ENCODE peak calls at places on chromosomes 3 and 15, in four cellular contexts. K is HCT116, Y is esophagus squamous epithelium, B is ovary. I is an unnamed sample.

GRCh38 chr15:74528876-74529275 is 12.1 kb upstream of the ARID3B start:
- DNase-seq in K (no peak), Y (no peak), B (no peak), I (no peak)

GRCh38 chr3:95797081-95797480 is 1017.3 kb upstream of the EPHA6 start:
- DNase-seq in K (no peak), Y (no peak), B (no peak), I (no peak)

GRCh38 chr3:133479895-133480669 is 80.2 kb downstream of the BFSP2 start:
- DNase-seq in K (peak; percentile 79), Y (no peak), B (no peak), I (no peak)

GRCh38 chr3:6679510-6679909 is 181.4 kb upstream of the GRM7 start:
- DNase-seq in K (no peak), Y (no peak), B (no peak), I (no peak)

GRCh38 chr15:62528505-62528904 is 363.4 kb upstream of the C2CD4B start:
- DNase-seq in K (no peak), Y (no peak), B (no peak), I (no peak)

GRCh38 chr3:195179782-195180489 is 91.0 kb downstream of the XXYLT1 start:
- DNase-seq in K (no peak), Y (no peak), B (peak; percentile 30), I (no peak)

GRCh38 chr3:119310052-119310451 is 15.9 kb downstream of the ARHGAP31 start:
- DNase-seq in K (no peak), Y (no peak), B (no peak), I (peak; percentile 96)

GRCh38 chr3:23489338-23490158 is 286.4 kb downstream of the UBE2E2 start:
- DNase-seq in K (no peak), Y (no peak), B (no peak), I (no peak)

GRCh38 chr3:47210863-47211405 is 47.0 kb upstream of the SETD2 start:
- DNase-seq in K (no peak), Y (no peak), B (no peak), I (no peak)

GRCh38 chr15:100665570-100665969 is 63.2 kb downstream of the ASB7 start:
- DNase-seq in K (no peak), Y (no peak), B (no peak), I (no peak)

GRCh38 chr3:76310661-76311060 is 525.3 kb upstream of the ZNF717 start:
- DNase-seq in K (no peak), Y (no peak), B (no peak), I (no peak)

GRCh38 chr3:17094551-17094950 is 209.8 kb downstream of the PLCL2 start:
- DNase-seq in K (no peak), Y (no peak), B (no peak), I (no peak)

GRCh38 chr3:54939591-54940300 is 11.9 kb upstream of the LRTM1 start:
- DNase-seq in K (no peak), Y (no peak), B (no peak), I (no peak)

GRCh38 chr3:69563968-69564367 is 175.3 kb upstream of the MITF start:
- DNase-seq in K (no peak), Y (no peak), B (no peak), I (no peak)

GRCh38 chr3:147267431-147267830 is 138.9 kb downstream of the ZIC4 start:
- DNase-seq in K (no peak), Y (no peak), B (no peak), I (no peak)

GRCh38 chr15:85832389-85832788 is 37.7 kb upstream of the KLHL25 start:
- DNase-seq in K (no peak), Y (no peak), B (no peak), I (no peak)

GRCh38 chr15:85837881-85838280 is 43.2 kb upstream of the KLHL25 start:
- DNase-seq in K (no peak), Y (no peak), B (no peak), I (no peak)

GRCh38 chr15:85831415-85832113 is 36.8 kb upstream of the KLHL25 start:
- DNase-seq in K (peak; percentile 37), Y (no peak), B (peak; percentile 77), I (no peak)

GRCh38 chr15:85837011-85837433 is 42.3 kb upstream of the KLHL25 start:
- DNase-seq in K (no peak), Y (no peak), B (no peak), I (no peak)

DNA sequence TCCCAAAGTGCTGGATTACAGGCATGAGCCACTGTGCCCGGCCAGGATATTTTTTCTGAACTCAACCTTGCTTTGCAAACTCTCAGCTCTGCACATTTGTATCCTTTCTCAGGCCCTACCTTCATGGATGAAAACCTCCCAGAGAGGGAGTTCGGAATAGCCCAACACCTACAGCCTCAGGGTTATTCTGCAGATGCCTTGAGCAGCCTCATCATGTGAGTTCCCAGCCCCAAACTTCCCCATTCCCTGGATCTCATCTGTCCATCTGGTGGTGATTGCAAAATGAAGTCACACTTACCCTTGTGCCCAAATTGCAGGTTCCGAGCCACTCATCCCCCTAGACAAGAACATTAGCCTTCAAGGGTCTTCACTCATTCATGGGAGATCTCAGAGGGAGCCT is 39.9 kb upstream of the KLHL25 start:
- DNase-seq in K (no peak), Y (no peak), B (no peak), I (no peak)
- H3K4me3 ChIP-seq in K (no peak overlapping the region), Y (no peak overlapping the region), B (no peak overlapping the region), I (no peak overlapping the region)

GRCh38 chr3:192408007-192408655 is 319.2 kb downstream of the FGF12 start:
- DNase-seq in K (no peak), Y (no peak), B (peak; percentile 19), I (no peak)

GRCh38 chr3:192409838-192410683 is 317.3 kb downstream of the FGF12 start:
- DNase-seq in K (no peak), Y (no peak), B (no peak), I (no peak)

GRCh38 chr3:192410684-192410960 is 316.7 kb downstream of the FGF12 start:
- DNase-seq in K (no peak), Y (no peak), B (no peak), I (no peak)

GRCh38 chr3:192408721-192409151 is 318.6 kb downstream of the FGF12 start:
- DNase-seq in K (no peak), Y (no peak), B (no peak), I (no peak)

GRCh38 chr3:192409203-192409837 is 318.0 kb downstream of the FGF12 start:
- DNase-seq in K (no peak), Y (no peak), B (peak; percentile 27), I (no peak)
- TF ChIP-seq CTCF in K (no peak), Y (no peak), B (no peak), I (no peak)

GRCh38 chr3:113211370-113212154 is at the start of gene BOC:
- DNase-seq in K (no peak), Y (no peak), B (peak; percentile 64), I (no peak)
- H3K27me3 ChIP-seq in K (no peaks in the 10 kb centered on the region), Y (no peaks in the 10 kb centered on the region), B (no peaks in the 10 kb centered on the region), I (peaks cover 5% of the 10 kb centered on the region)

GRCh38 chr3:8669019-8669418 is 24.4 kb upstream of the SSUH2 start:
- DNase-seq in K (no peak), Y (no peak), B (no peak), I (no peak)

GRCh38 chr3:8667429-8668091 is 23.0 kb upstream of the SSUH2 start:
- DNase-seq in K (no peak), Y (no peak), B (no peak), I (no peak)

GRCh38 chr3:8668216-8668615 is 23.6 kb upstream of the SSUH2 start:
- DNase-seq in K (no peak), Y (no peak), B (no peak), I (no peak)

GRCh38 chr3:8673083-8673737 is 28.6 kb upstream of the SSUH2 start:
- DNase-seq in K (no peak), Y (no peak), B (no peak), I (no peak)
- H3K4me3 ChIP-seq in K (no peak overlapping the region), Y (no peak overlapping the region), B (no peak overlapping the region), I (no peak overlapping the region)

DNA sequence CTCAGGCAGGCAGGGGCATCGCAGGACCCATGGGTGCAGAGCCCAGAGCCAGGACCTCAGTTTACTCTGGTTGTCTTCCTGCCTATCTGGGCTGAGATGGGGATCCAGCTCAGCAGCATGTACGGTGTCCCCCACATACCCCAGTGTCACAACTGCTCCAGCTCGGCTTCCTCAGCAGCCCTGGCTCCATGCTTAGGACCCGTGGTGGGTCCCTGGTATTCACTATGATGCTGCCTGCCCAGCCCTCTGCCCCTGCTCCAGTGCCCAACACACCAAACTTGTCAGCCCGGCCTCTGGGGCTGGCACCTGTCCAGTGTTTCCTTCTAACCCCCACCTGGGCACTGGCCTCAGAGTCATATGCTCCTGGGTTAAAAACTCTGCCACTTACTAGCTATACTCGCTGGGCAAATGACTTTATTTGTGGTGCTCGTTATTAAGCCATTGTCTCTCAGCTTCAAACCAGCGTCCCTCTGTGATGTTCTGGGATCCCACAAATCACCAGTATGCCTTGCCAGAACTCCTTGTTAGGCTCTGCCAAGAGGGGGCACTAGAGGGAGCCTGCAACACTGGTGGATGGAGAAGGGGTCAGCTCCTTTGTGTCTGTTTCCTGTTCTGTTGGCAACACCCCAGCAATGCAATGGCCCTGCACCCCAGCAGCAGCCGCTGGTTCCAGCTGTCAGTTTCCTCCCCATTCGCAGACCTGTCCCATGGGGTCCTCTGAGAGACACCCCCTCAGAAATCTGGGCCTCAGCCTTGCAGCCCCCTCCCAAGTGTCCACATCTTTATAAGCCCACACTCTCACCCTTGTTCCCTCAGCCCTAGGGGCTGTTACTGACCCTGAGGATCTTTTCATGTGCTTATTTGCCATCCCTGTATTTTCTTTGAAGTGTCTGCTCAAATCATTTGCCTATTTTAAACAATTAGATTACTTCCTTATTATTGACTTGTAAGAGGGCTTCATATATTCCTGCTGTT is 24.1 kb upstream of the MRPS22 start:
- DNase-seq in K (no peak), Y (no peak), B (no peak), I (no peak)
- TF ChIP-seq CTCF in K (peak; percentile 82), Y (no peak), B (no peak), I (peak; percentile 33)

DNA sequence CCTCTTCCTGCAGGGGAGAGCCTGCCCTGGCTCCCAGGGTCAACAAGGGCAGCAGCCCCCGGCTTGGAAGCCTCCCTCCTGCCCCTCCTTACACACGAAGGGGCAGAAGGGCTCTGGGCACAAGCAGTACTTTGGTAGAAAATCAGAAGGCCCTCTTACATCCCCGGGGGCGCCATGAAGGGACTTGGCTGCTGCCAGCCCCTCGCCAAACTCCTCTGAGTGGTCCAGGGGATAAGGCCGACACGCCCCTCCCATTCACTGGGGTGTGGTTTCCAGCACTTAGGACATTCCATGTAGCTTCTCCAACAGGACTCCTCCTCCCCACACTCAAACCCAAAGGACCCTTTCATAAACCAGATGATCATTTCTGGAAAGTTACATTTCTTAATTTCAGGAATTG is 1.2 kb upstream of the ST8SIA2 start:
- DNase-seq in K (no peak), Y (no peak), B (no peak), I (no peak)
- H3K27me3 ChIP-seq in K (peaks cover 39% of the 10 kb centered on the region), Y (peaks cover 13% of the 10 kb centered on the region), B (no peaks in the 10 kb centered on the region), I (peaks cover 27% of the 10 kb centered on the region)

I was measured in kidney epithelial cell.